ENCODE peak calls at places on chromosomes 5 and 9, in ten cellular contexts. One of them, this sample, is unnamed.
A peak's percentile ranks its signal among the peaks of the same experiment; 100 is the strongest.

GRCh38 chr9:75890541-75891276 is at the start of gene PCSK5:
- DNase-seq in anterior cingulate cortex: peak; percentile 93
- DNase-seq in IMR-90: peak; percentile 89
- DNase-seq in activated T-cell treated with anti-CD3 and anti-CD28 coated beads for 1 hour: peak; percentile 70
- DNase-seq in right cardiac atrium: peak; percentile 92
- DNase-seq in AG09309: peak; percentile 75
- DNase-seq in EL: peak; percentile 80
- DNase-seq in mammary epithelial cell: peak; percentile 92
- DNase-seq in substantia nigra: peak; percentile 83
- DNase-seq in islet precursor cell: peak; percentile 98
- DNase-seq in this sample: peak; percentile 94

GRCh38 chr9:130414910-130415746 is 29.6 kb upstream of the ASS1 start:
- DNase-seq in AG09309: no peak
- DNase-seq in IMR-90: no peak
- DNase-seq in EL: no peak
- DNase-seq in activated T-cell treated with anti-CD3 and anti-CD28 coated beads for 1 hour: no peak
- DNase-seq in substantia nigra: no peak
- DNase-seq in mammary epithelial cell: no peak
- DNase-seq in anterior cingulate cortex: no peak
- DNase-seq in islet precursor cell: no peak
- DNase-seq in right cardiac atrium: no peak
- DNase-seq in this sample: no peak

GRCh38 chr5:156942064-156942463 is 21.0 kb downstream of the TIMD4 start:
- DNase-seq in AG09309: no peak
- DNase-seq in right cardiac atrium: no peak
- DNase-seq in EL: no peak
- DNase-seq in anterior cingulate cortex: no peak
- DNase-seq in substantia nigra: no peak
- DNase-seq in mammary epithelial cell: no peak
- DNase-seq in activated T-cell treated with anti-CD3 and anti-CD28 coated beads for 1 hour: no peak
- DNase-seq in islet precursor cell: no peak
- DNase-seq in IMR-90: no peak
- DNase-seq in this sample: no peak

GRCh38 chr9:129910628-129911567 is 75.6 kb downstream of the USP20 start:
- DNase-seq in activated T-cell treated with anti-CD3 and anti-CD28 coated beads for 1 hour: no peak
- DNase-seq in islet precursor cell: peak; percentile 55
- DNase-seq in substantia nigra: no peak
- DNase-seq in AG09309: peak; percentile 100
- DNase-seq in anterior cingulate cortex: no peak
- DNase-seq in EL: peak; percentile 99
- DNase-seq in IMR-90: peak; percentile 100
- DNase-seq in right cardiac atrium: no peak
- DNase-seq in mammary epithelial cell: peak; percentile 99
- DNase-seq in this sample: no peak

GRCh38 chr9:131546336-131547084 is 1.2 kb downstream of the PRRT1B start:
- DNase-seq in anterior cingulate cortex: no peak
- DNase-seq in IMR-90: peak; percentile 12
- DNase-seq in mammary epithelial cell: no peak
- DNase-seq in activated T-cell treated with anti-CD3 and anti-CD28 coated beads for 1 hour: no peak
- DNase-seq in substantia nigra: no peak
- DNase-seq in right cardiac atrium: no peak
- DNase-seq in EL: peak; percentile 33
- DNase-seq in islet precursor cell: no peak
- DNase-seq in AG09309: no peak
- DNase-seq in this sample: no peak

GRCh38 chr5:109740329-109740728 is 50.6 kb downstream of the MAN2A1 start:
- DNase-seq in anterior cingulate cortex: no peak
- DNase-seq in activated T-cell treated with anti-CD3 and anti-CD28 coated beads for 1 hour: no peak
- DNase-seq in AG09309: no peak
- DNase-seq in mammary epithelial cell: peak; percentile 58
- DNase-seq in islet precursor cell: peak; percentile 83
- DNase-seq in EL: peak; percentile 41
- DNase-seq in IMR-90: peak; percentile 34
- DNase-seq in substantia nigra: no peak
- DNase-seq in right cardiac atrium: peak; percentile 10
- DNase-seq in this sample: no peak

GRCh38 chr5:1661831-1662558 is 137.6 kb downstream of the MRPL36 start:
- DNase-seq in right cardiac atrium: no peak
- DNase-seq in EL: no peak
- DNase-seq in IMR-90: no peak
- DNase-seq in AG09309: no peak
- DNase-seq in mammary epithelial cell: no peak
- DNase-seq in islet precursor cell: peak; percentile 39
- DNase-seq in activated T-cell treated with anti-CD3 and anti-CD28 coated beads for 1 hour: no peak
- DNase-seq in substantia nigra: no peak
- DNase-seq in anterior cingulate cortex: no peak
- DNase-seq in this sample: peak; percentile 71

GRCh38 chr9:120983259-120983837 is 56.8 kb upstream of the TRAF1 start:
- DNase-seq in IMR-90: no peak
- DNase-seq in activated T-cell treated with anti-CD3 and anti-CD28 coated beads for 1 hour: no peak
- DNase-seq in AG09309: no peak
- DNase-seq in EL: no peak
- DNase-seq in islet precursor cell: no peak
- DNase-seq in substantia nigra: no peak
- DNase-seq in mammary epithelial cell: no peak
- DNase-seq in anterior cingulate cortex: no peak
- DNase-seq in right cardiac atrium: no peak
- DNase-seq in this sample: no peak

GRCh38 chr9:137984520-137985257 is 107.1 kb downstream of the CACNA1B start:
- DNase-seq in AG09309: no peak
- DNase-seq in mammary epithelial cell: no peak
- DNase-seq in anterior cingulate cortex: no peak
- DNase-seq in substantia nigra: no peak
- DNase-seq in EL: no peak
- DNase-seq in right cardiac atrium: no peak
- DNase-seq in islet precursor cell: no peak
- DNase-seq in activated T-cell treated with anti-CD3 and anti-CD28 coated beads for 1 hour: no peak
- DNase-seq in IMR-90: no peak
- DNase-seq in this sample: no peak

GRCh38 chr5:160312960-160313734 is 783 bp upstream of the CCNJL start:
- DNase-seq in islet precursor cell: no peak
- DNase-seq in anterior cingulate cortex: no peak
- DNase-seq in mammary epithelial cell: peak; percentile 16
- DNase-seq in substantia nigra: no peak
- DNase-seq in AG09309: no peak
- DNase-seq in right cardiac atrium: no peak
- DNase-seq in IMR-90: no peak
- DNase-seq in activated T-cell treated with anti-CD3 and anti-CD28 coated beads for 1 hour: no peak
- DNase-seq in EL: no peak
- DNase-seq in this sample: no peak

GRCh38 chr9:69421908-69422801 is 97.1 kb downstream of the ENTREP1 start:
- DNase-seq in EL: peak; percentile 64
- DNase-seq in activated T-cell treated with anti-CD3 and anti-CD28 coated beads for 1 hour: peak; percentile 24
- DNase-seq in mammary epithelial cell: peak; percentile 47
- DNase-seq in islet precursor cell: peak; percentile 75
- DNase-seq in IMR-90: peak; percentile 59
- DNase-seq in anterior cingulate cortex: peak; percentile 75
- DNase-seq in right cardiac atrium: peak; percentile 34
- DNase-seq in substantia nigra: no peak
- DNase-seq in AG09309: peak; percentile 17
- DNase-seq in this sample: no peak

GRCh38 chr9:90025816-90026215 is 421.0 kb downstream of the GADD45G start:
- DNase-seq in AG09309: no peak
- DNase-seq in EL: no peak
- DNase-seq in right cardiac atrium: no peak
- DNase-seq in anterior cingulate cortex: no peak
- DNase-seq in substantia nigra: no peak
- DNase-seq in activated T-cell treated with anti-CD3 and anti-CD28 coated beads for 1 hour: no peak
- DNase-seq in islet precursor cell: peak; percentile 94
- DNase-seq in mammary epithelial cell: peak; percentile 91
- DNase-seq in IMR-90: no peak
- DNase-seq in this sample: no peak

GRCh38 chr9:4927043-4927471 is 58.0 kb upstream of the JAK2 start:
- DNase-seq in EL: peak; percentile 12
- DNase-seq in mammary epithelial cell: no peak
- DNase-seq in right cardiac atrium: no peak
- DNase-seq in substantia nigra: no peak
- DNase-seq in islet precursor cell: no peak
- DNase-seq in IMR-90: no peak
- DNase-seq in activated T-cell treated with anti-CD3 and anti-CD28 coated beads for 1 hour: no peak
- DNase-seq in anterior cingulate cortex: no peak
- DNase-seq in AG09309: no peak
- DNase-seq in this sample: no peak

GRCh38 chr9:81445331-81445921 is 243.9 kb downstream of the TLE1 start:
- DNase-seq in mammary epithelial cell: no peak
- DNase-seq in EL: no peak
- DNase-seq in AG09309: no peak
- DNase-seq in right cardiac atrium: no peak
- DNase-seq in anterior cingulate cortex: no peak
- DNase-seq in islet precursor cell: no peak
- DNase-seq in substantia nigra: no peak
- DNase-seq in activated T-cell treated with anti-CD3 and anti-CD28 coated beads for 1 hour: no peak
- DNase-seq in IMR-90: no peak
- DNase-seq in this sample: no peak

GRCh38 chr5:173297813-173298212 is 30.4 kb downstream of the STC2 start:
- DNase-seq in right cardiac atrium: no peak
- DNase-seq in substantia nigra: no peak
- DNase-seq in AG09309: no peak
- DNase-seq in IMR-90: no peak
- DNase-seq in mammary epithelial cell: no peak
- DNase-seq in anterior cingulate cortex: no peak
- DNase-seq in EL: no peak
- DNase-seq in islet precursor cell: no peak
- DNase-seq in activated T-cell treated with anti-CD3 and anti-CD28 coated beads for 1 hour: no peak
- DNase-seq in this sample: no peak

GRCh38 chr5:168266016-168266415 is 25.4 kb upstream of the WWC1 start:
- DNase-seq in mammary epithelial cell: no peak
- DNase-seq in IMR-90: no peak
- DNase-seq in AG09309: no peak
- DNase-seq in EL: no peak
- DNase-seq in islet precursor cell: no peak
- DNase-seq in activated T-cell treated with anti-CD3 and anti-CD28 coated beads for 1 hour: no peak
- DNase-seq in anterior cingulate cortex: no peak
- DNase-seq in substantia nigra: no peak
- DNase-seq in right cardiac atrium: no peak
- DNase-seq in this sample: no peak

GRCh38 chr9:126516936-126517750 is 96.6 kb upstream of the LMX1B start:
- DNase-seq in anterior cingulate cortex: no peak
- DNase-seq in substantia nigra: no peak
- DNase-seq in AG09309: peak; percentile 52
- DNase-seq in islet precursor cell: peak; percentile 96
- DNase-seq in EL: peak; percentile 90
- DNase-seq in mammary epithelial cell: peak; percentile 81
- DNase-seq in IMR-90: peak; percentile 84
- DNase-seq in right cardiac atrium: peak; percentile 88
- DNase-seq in activated T-cell treated with anti-CD3 and anti-CD28 coated beads for 1 hour: no peak
- DNase-seq in this sample: no peak

GRCh38 chr5:78563621-78564020 is 85.0 kb downstream of the LHFPL2 start:
- DNase-seq in mammary epithelial cell: no peak
- DNase-seq in AG09309: no peak
- DNase-seq in right cardiac atrium: no peak
- DNase-seq in islet precursor cell: no peak
- DNase-seq in activated T-cell treated with anti-CD3 and anti-CD28 coated beads for 1 hour: no peak
- DNase-seq in IMR-90: no peak
- DNase-seq in EL: no peak
- DNase-seq in anterior cingulate cortex: no peak
- DNase-seq in substantia nigra: no peak
- DNase-seq in this sample: no peak

GRCh38 chr5:77390795-77391194 is 101.3 kb downstream of the WDR41 start:
- DNase-seq in AG09309: peak; percentile 50
- DNase-seq in anterior cingulate cortex: no peak
- DNase-seq in IMR-90: peak; percentile 69
- DNase-seq in islet precursor cell: no peak
- DNase-seq in EL: peak; percentile 82
- DNase-seq in substantia nigra: no peak
- DNase-seq in right cardiac atrium: no peak
- DNase-seq in activated T-cell treated with anti-CD3 and anti-CD28 coated beads for 1 hour: no peak
- DNase-seq in mammary epithelial cell: peak; percentile 29
- DNase-seq in this sample: no peak

GRCh38 chr5:93088566-93088965 is 492.5 kb downstream of the NR2F1-AS1 start:
- DNase-seq in EL: no peak
- DNase-seq in substantia nigra: no peak
- DNase-seq in IMR-90: no peak
- DNase-seq in islet precursor cell: no peak
- DNase-seq in mammary epithelial cell: no peak
- DNase-seq in anterior cingulate cortex: no peak
- DNase-seq in right cardiac atrium: no peak
- DNase-seq in activated T-cell treated with anti-CD3 and anti-CD28 coated beads for 1 hour: no peak
- DNase-seq in AG09309: no peak
- DNase-seq in this sample: no peak

GRCh38 chr9:100011062-100011681 is 87.6 kb downstream of the ERP44 start:
- DNase-seq in AG09309: peak; percentile 8
- DNase-seq in mammary epithelial cell: peak; percentile 29
- DNase-seq in right cardiac atrium: no peak
- DNase-seq in IMR-90: peak; percentile 67
- DNase-seq in islet precursor cell: peak; percentile 54
- DNase-seq in substantia nigra: no peak
- DNase-seq in EL: peak; percentile 43
- DNase-seq in activated T-cell treated with anti-CD3 and anti-CD28 coated beads for 1 hour: peak; percentile 13
- DNase-seq in anterior cingulate cortex: no peak
- DNase-seq in this sample: no peak

GRCh38 chr9:136538599-136539426 is 7.0 kb downstream of the NOTCH1 start:
- DNase-seq in AG09309: no peak
- DNase-seq in EL: no peak
- DNase-seq in mammary epithelial cell: no peak
- DNase-seq in anterior cingulate cortex: no peak
- DNase-seq in activated T-cell treated with anti-CD3 and anti-CD28 coated beads for 1 hour: peak; percentile 30
- DNase-seq in islet precursor cell: no peak
- DNase-seq in right cardiac atrium: peak; percentile 73
- DNase-seq in substantia nigra: no peak
- DNase-seq in IMR-90: no peak
- DNase-seq in this sample: no peak

GRCh38 chr9:123251741-123252140 is 16.6 kb downstream of the STRBP start:
- DNase-seq in AG09309: no peak
- DNase-seq in IMR-90: no peak
- DNase-seq in activated T-cell treated with anti-CD3 and anti-CD28 coated beads for 1 hour: no peak
- DNase-seq in anterior cingulate cortex: no peak
- DNase-seq in EL: no peak
- DNase-seq in islet precursor cell: no peak
- DNase-seq in mammary epithelial cell: no peak
- DNase-seq in right cardiac atrium: no peak
- DNase-seq in substantia nigra: no peak
- DNase-seq in this sample: no peak

GRCh38 chr5:112436139-112436538 is 17.1 kb upstream of the EPB41L4A start:
- DNase-seq in AG09309: no peak
- DNase-seq in EL: no peak
- DNase-seq in IMR-90: no peak
- DNase-seq in activated T-cell treated with anti-CD3 and anti-CD28 coated beads for 1 hour: no peak
- DNase-seq in substantia nigra: no peak
- DNase-seq in mammary epithelial cell: no peak
- DNase-seq in anterior cingulate cortex: no peak
- DNase-seq in right cardiac atrium: no peak
- DNase-seq in islet precursor cell: no peak
- DNase-seq in this sample: no peak

GRCh38 chr5:17042041-17042440 is 106.0 kb upstream of the MYO10 start:
- DNase-seq in mammary epithelial cell: no peak
- DNase-seq in AG09309: no peak
- DNase-seq in islet precursor cell: no peak
- DNase-seq in EL: no peak
- DNase-seq in anterior cingulate cortex: no peak
- DNase-seq in IMR-90: no peak
- DNase-seq in right cardiac atrium: no peak
- DNase-seq in substantia nigra: no peak
- DNase-seq in activated T-cell treated with anti-CD3 and anti-CD28 coated beads for 1 hour: no peak
- DNase-seq in this sample: no peak

GRCh38 chr5:177319913-177320588 is 8.4 kb upstream of the MXD3 start:
- DNase-seq in AG09309: no peak
- DNase-seq in EL: no peak
- DNase-seq in IMR-90: no peak
- DNase-seq in substantia nigra: no peak
- DNase-seq in right cardiac atrium: no peak
- DNase-seq in mammary epithelial cell: no peak
- DNase-seq in islet precursor cell: no peak
- DNase-seq in anterior cingulate cortex: no peak
- DNase-seq in activated T-cell treated with anti-CD3 and anti-CD28 coated beads for 1 hour: no peak
- DNase-seq in this sample: no peak

GRCh38 chr5:140011297-140011802 is 31.7 kb downstream of the NRG2 start:
- DNase-seq in activated T-cell treated with anti-CD3 and anti-CD28 coated beads for 1 hour: no peak
- DNase-seq in anterior cingulate cortex: no peak
- DNase-seq in mammary epithelial cell: peak; percentile 51
- DNase-seq in AG09309: no peak
- DNase-seq in islet precursor cell: no peak
- DNase-seq in IMR-90: peak; percentile 1
- DNase-seq in substantia nigra: no peak
- DNase-seq in EL: no peak
- DNase-seq in right cardiac atrium: no peak
- DNase-seq in this sample: no peak

GRCh38 chr5:40812125-40812524 is 14.0 kb upstream of the PRKAA1 start:
- DNase-seq in substantia nigra: no peak
- DNase-seq in anterior cingulate cortex: no peak
- DNase-seq in AG09309: no peak
- DNase-seq in IMR-90: no peak
- DNase-seq in right cardiac atrium: no peak
- DNase-seq in activated T-cell treated with anti-CD3 and anti-CD28 coated beads for 1 hour: no peak
- DNase-seq in mammary epithelial cell: no peak
- DNase-seq in islet precursor cell: no peak
- DNase-seq in EL: no peak
- DNase-seq in this sample: no peak

This sample was measured in mesenteric fat pad.